ENCODE peak calls at places on chromosomes 3 and 15, in four cellular contexts. One of them, this sample, is unnamed.

GRCh38 chr3:47267490-47267824 is 15.1 kb downstream of the KIF9 start:
- DNase-seq in H9: no peak
- DNase-seq in mesendoderm: no peak
- DNase-seq in neuronal stem cell: no peak
- DNase-seq in this sample: no peak

GRCh38 chr3:133691410-133692107 is 29.8 kb upstream of the TOPBP1 start:
- DNase-seq in H9: no peak
- DNase-seq in mesendoderm: no peak
- DNase-seq in neuronal stem cell: no peak
- DNase-seq in this sample: no peak

GRCh38 chr15:74664028-74664616 is 31.7 kb downstream of the EDC3 start:
- DNase-seq in neuronal stem cell: no peak
- DNase-seq in mesendoderm: no peak
- DNase-seq in H9: no peak
- DNase-seq in this sample: peak; percentile 68

GRCh38 chr3:40024526-40024925 is 215.1 kb downstream of the MYRIP start:
- DNase-seq in H9: no peak
- DNase-seq in neuronal stem cell: no peak
- DNase-seq in mesendoderm: no peak
- DNase-seq in this sample: no peak

GRCh38 chr15:57160823-57161560 is 215.3 kb upstream of the CGNL1 start:
- DNase-seq in mesendoderm: no peak
- DNase-seq in H9: no peak
- DNase-seq in neuronal stem cell: no peak
- DNase-seq in this sample: no peak

GRCh38 chr3:82224661-82225060 is 463.2 kb upstream of the GBE1 start:
- DNase-seq in H9: no peak
- DNase-seq in mesendoderm: no peak
- DNase-seq in neuronal stem cell: no peak
- DNase-seq in this sample: no peak

GRCh38 chr15:81297147-81297572 is 26.8 kb downstream of the STARD5 start:
- DNase-seq in H9: no peak
- DNase-seq in neuronal stem cell: no peak
- DNase-seq in mesendoderm: no peak
- DNase-seq in this sample: no peak

GRCh38 chr15:47715402-47715801 is 1.9 kb upstream of the SEMA6D start:
- DNase-seq in H9: no peak
- DNase-seq in mesendoderm: no peak
- DNase-seq in neuronal stem cell: no peak
- DNase-seq in this sample: no peak

GRCh38 chr3:152211655-152212054 is 57.1 kb upstream of the MBNL1 start:
- DNase-seq in mesendoderm: peak; percentile 58
- DNase-seq in H9: no peak
- DNase-seq in neuronal stem cell: no peak
- DNase-seq in this sample: no peak

GRCh38 chr3:4948395-4948794 is 30.8 kb upstream of the BHLHE40 start:
- DNase-seq in neuronal stem cell: no peak
- DNase-seq in H9: no peak
- DNase-seq in mesendoderm: no peak
- DNase-seq in this sample: no peak

GRCh38 chr3:65971281-65972252 is 67.2 kb downstream of the MAGI1 start:
- DNase-seq in mesendoderm: peak; percentile 87
- DNase-seq in neuronal stem cell: no peak
- DNase-seq in H9: no peak
- DNase-seq in this sample: no peak

GRCh38 chr3:102079809-102080197 is 230.5 kb downstream of the NFKBIZ start:
- DNase-seq in mesendoderm: no peak
- DNase-seq in neuronal stem cell: no peak
- DNase-seq in H9: no peak
- DNase-seq in this sample: no peak

GRCh38 chr3:33358172-33358781 is 81.0 kb downstream of the FBXL2 start:
- DNase-seq in neuronal stem cell: no peak
- DNase-seq in mesendoderm: no peak
- DNase-seq in H9: no peak
- DNase-seq in this sample: no peak

GRCh38 chr3:45551214-45552010 is 43.1 kb upstream of the LIMD1 start:
- DNase-seq in mesendoderm: peak; percentile 36
- DNase-seq in H9: no peak
- DNase-seq in neuronal stem cell: no peak
- DNase-seq in this sample: peak; percentile 55

GRCh38 chr15:65383991-65384390 is 6.2 kb upstream of the IGDCC3 start:
- DNase-seq in neuronal stem cell: no peak
- DNase-seq in mesendoderm: no peak
- DNase-seq in H9: no peak
- DNase-seq in this sample: no peak

GRCh38 chr3:72099331-72100061 is 314.5 kb upstream of the PROK2 start:
- DNase-seq in mesendoderm: no peak
- DNase-seq in H9: no peak
- DNase-seq in neuronal stem cell: no peak
- DNase-seq in this sample: no peak

GRCh38 chr15:70835415-70835814 is 18.5 kb downstream of the LARP6 start:
- DNase-seq in H9: no peak
- DNase-seq in neuronal stem cell: no peak
- DNase-seq in mesendoderm: no peak
- DNase-seq in this sample: no peak

DNA sequence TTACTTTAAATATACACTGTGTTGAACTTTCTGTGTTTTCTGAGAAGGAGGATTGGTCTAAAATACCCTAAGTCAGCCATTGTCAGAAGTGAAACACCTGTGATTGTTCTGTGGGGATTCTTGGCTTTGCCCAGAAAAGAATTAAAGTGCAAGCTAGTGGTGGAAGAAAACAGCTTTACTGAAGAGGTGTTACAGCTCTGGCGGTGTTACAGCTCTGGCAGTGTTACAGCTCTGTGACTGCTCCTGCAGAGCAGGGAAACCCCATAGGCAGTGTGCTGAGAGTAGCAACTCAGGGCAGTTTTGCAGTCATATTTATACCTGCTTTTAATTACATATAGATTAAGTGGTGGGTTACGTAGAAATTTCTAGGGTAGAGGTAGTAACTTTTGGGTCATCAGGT is 66.6 kb downstream of the C3orf20 start:
- DNase-seq in H9: no peak
- DNase-seq in mesendoderm: no peak
- DNase-seq in neuronal stem cell: no peak
- DNase-seq in this sample: no peak
- H3K9ac ChIP-seq in H9: no peak overlapping the region
- H3K9ac ChIP-seq in mesendoderm: no peak overlapping the region
- H3K9ac ChIP-seq in neuronal stem cell: no peak overlapping the region
- H3K9ac ChIP-seq in this sample: no peak overlapping the region

GRCh38 chr15:60006203-60006782 is 2.2 kb downstream of the FOXB1 start:
- DNase-seq in H9: peak; percentile 90
- DNase-seq in mesendoderm: peak; percentile 87
- DNase-seq in neuronal stem cell: peak; percentile 80
- DNase-seq in this sample: peak; percentile 36

GRCh38 chr15:60005352-60006202 is 1.5 kb downstream of the FOXB1 start:
- DNase-seq in H9: peak; percentile 32
- DNase-seq in mesendoderm: no peak
- DNase-seq in neuronal stem cell: no peak
- DNase-seq in this sample: no peak

GRCh38 chr15:60004019-60004845 is at the start of gene FOXB1:
- DNase-seq in mesendoderm: peak; percentile 91
- DNase-seq in neuronal stem cell: peak; percentile 80
- DNase-seq in H9: peak; percentile 95
- DNase-seq in this sample: no peak

GRCh38 chr15:60003243-60004018 is 680 bp upstream of the FOXB1 start:
- DNase-seq in H9: no peak
- DNase-seq in neuronal stem cell: no peak
- DNase-seq in mesendoderm: no peak
- DNase-seq in this sample: no peak

GRCh38 chr15:60004846-60005351 is 788 bp downstream of the FOXB1 start:
- DNase-seq in neuronal stem cell: peak; percentile 51
- DNase-seq in H9: peak; percentile 71
- DNase-seq in mesendoderm: peak; percentile 78
- DNase-seq in this sample: no peak
- H3K27me3 ChIP-seq in neuronal stem cell: peaks cover 32% of the 10 kb centered on the region
- H3K27me3 ChIP-seq in H9: peaks cover 34% of the 10 kb centered on the region
- H3K27me3 ChIP-seq in mesendoderm: peaks cover 42% of the 10 kb centered on the region
- H3K27me3 ChIP-seq in this sample: peaks cover 97% of the 10 kb centered on the region

DNA sequence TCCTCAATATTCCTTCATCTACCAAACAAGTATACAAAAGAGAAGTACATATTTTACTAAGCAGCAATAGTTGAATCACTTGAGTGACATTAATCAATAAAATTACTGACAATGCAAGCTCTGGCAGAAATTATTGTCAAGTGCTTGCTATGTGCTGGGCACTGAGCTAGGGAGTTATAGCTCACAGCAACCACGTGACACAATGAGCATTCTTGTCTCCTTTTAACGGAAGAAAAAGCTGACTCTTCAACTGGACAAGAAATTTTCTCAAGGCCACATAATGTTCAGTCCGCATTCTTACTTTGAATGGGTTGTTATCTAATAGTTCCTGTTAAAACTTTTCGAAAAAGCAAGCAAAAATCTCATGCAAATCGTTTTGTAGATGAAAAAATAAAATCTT is 500.1 kb downstream of the PYDC2 start:
- DNase-seq in H9: no peak
- DNase-seq in mesendoderm: peak; percentile 11
- DNase-seq in neuronal stem cell: no peak
- DNase-seq in this sample: no peak
- H3K9ac ChIP-seq in H9: no peak overlapping the region
- H3K9ac ChIP-seq in mesendoderm: peak overlapping the region; percentile 8
- H3K9ac ChIP-seq in neuronal stem cell: no peak overlapping the region
- H3K9ac ChIP-seq in this sample: no peak overlapping the region

DNA sequence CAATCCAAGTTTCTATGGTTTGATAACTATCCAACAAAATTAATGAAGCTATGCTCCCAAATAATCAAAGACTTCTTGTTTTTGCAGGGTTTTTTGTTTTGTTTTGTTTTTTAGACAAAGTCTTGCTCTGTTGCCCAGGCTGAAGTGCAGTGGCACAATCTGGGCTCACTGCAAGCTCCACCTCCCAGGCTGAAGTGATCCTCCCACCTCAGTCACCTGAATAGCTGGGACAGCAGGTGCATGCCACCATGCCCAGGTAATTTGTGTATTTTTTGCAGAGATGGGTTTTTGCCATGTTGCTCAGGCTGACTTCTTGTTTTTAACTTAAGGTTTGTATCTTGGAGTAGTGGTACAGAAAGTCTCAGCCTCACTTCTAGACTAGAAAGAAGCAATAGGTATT is 11.0 kb upstream of the GATM start:
- DNase-seq in neuronal stem cell: no peak
- DNase-seq in mesendoderm: no peak
- DNase-seq in H9: no peak
- DNase-seq in this sample: no peak
- H3K27me3 ChIP-seq in neuronal stem cell: no peaks in the 10 kb centered on the region
- H3K27me3 ChIP-seq in mesendoderm: no peaks in the 10 kb centered on the region
- H3K27me3 ChIP-seq in H9: no peaks in the 10 kb centered on the region
- H3K27me3 ChIP-seq in this sample: no peaks in the 10 kb centered on the region